ENCODE peak calls at places on chromosomes 7 and 10, in seven cellular contexts. One of them, this sample, is unnamed.

GRCh38 chr7:112707655-112708054 is 82.5 kb downstream of the TMEM168 start:
- DNase-seq in naive thymus-derived CD8-positive, alpha-beta T cell: no peak
- DNase-seq in AG08395: no peak
- DNase-seq in GM12892: no peak
- DNase-seq in head of caudate nucleus: no peak
- DNase-seq in cardiac fibroblast: no peak
- DNase-seq in fibroblast of the aortic adventitia: no peak
- DNase-seq in this sample: no peak

GRCh38 chr7:32217841-32218467 is 147.7 kb upstream of the PDE1C start:
- DNase-seq in naive thymus-derived CD8-positive, alpha-beta T cell: no peak
- DNase-seq in AG08395: no peak
- DNase-seq in GM12892: no peak
- DNase-seq in head of caudate nucleus: peak
- DNase-seq in cardiac fibroblast: no peak
- DNase-seq in fibroblast of the aortic adventitia: no peak
- DNase-seq in this sample: no peak

GRCh38 chr7:107464666-107465065 is 5.2 kb upstream of the GPR22 start:
- DNase-seq in naive thymus-derived CD8-positive, alpha-beta T cell: no peak
- DNase-seq in AG08395: no peak
- DNase-seq in GM12892: no peak
- DNase-seq in head of caudate nucleus: no peak
- DNase-seq in cardiac fibroblast: no peak
- DNase-seq in fibroblast of the aortic adventitia: no peak
- DNase-seq in this sample: peak

GRCh38 chr10:57593983-57594573 is 673.6 kb downstream of the IPMK start:
- DNase-seq in naive thymus-derived CD8-positive, alpha-beta T cell: no peak
- DNase-seq in AG08395: no peak
- DNase-seq in GM12892: no peak
- DNase-seq in head of caudate nucleus: no peak
- DNase-seq in cardiac fibroblast: no peak
- DNase-seq in fibroblast of the aortic adventitia: no peak
- DNase-seq in this sample: no peak

GRCh38 chr7:90749774-90750173 is 153.7 kb downstream of the CDK14 start:
- DNase-seq in naive thymus-derived CD8-positive, alpha-beta T cell: no peak
- DNase-seq in AG08395: no peak
- DNase-seq in GM12892: no peak
- DNase-seq in head of caudate nucleus: no peak
- DNase-seq in cardiac fibroblast: no peak
- DNase-seq in fibroblast of the aortic adventitia: peak
- DNase-seq in this sample: no peak

GRCh38 chr10:30756151-30756550 is 126.6 kb upstream of the LYZL2 start:
- DNase-seq in naive thymus-derived CD8-positive, alpha-beta T cell: no peak
- DNase-seq in AG08395: no peak
- DNase-seq in GM12892: no peak
- DNase-seq in head of caudate nucleus: no peak
- DNase-seq in cardiac fibroblast: no peak
- DNase-seq in fibroblast of the aortic adventitia: no peak
- DNase-seq in this sample: no peak

GRCh38 chr7:47100815-47101435 is 481.0 kb downstream of the TNS3 start:
- DNase-seq in naive thymus-derived CD8-positive, alpha-beta T cell: no peak
- DNase-seq in AG08395: peak
- DNase-seq in GM12892: no peak
- DNase-seq in head of caudate nucleus: no peak
- DNase-seq in cardiac fibroblast: peak
- DNase-seq in fibroblast of the aortic adventitia: peak
- DNase-seq in this sample: no peak

GRCh38 chr7:81158189-81158588 is 239.3 kb upstream of the SEMA3C start:
- DNase-seq in naive thymus-derived CD8-positive, alpha-beta T cell: no peak
- DNase-seq in AG08395: no peak
- DNase-seq in GM12892: no peak
- DNase-seq in head of caudate nucleus: no peak
- DNase-seq in cardiac fibroblast: no peak
- DNase-seq in fibroblast of the aortic adventitia: no peak
- DNase-seq in this sample: no peak

GRCh38 chr7:91089382-91089963 is 174.8 kb upstream of the FZD1 start:
- DNase-seq in naive thymus-derived CD8-positive, alpha-beta T cell: peak
- DNase-seq in AG08395: peak
- DNase-seq in GM12892: no peak
- DNase-seq in head of caudate nucleus: peak
- DNase-seq in cardiac fibroblast: peak
- DNase-seq in fibroblast of the aortic adventitia: peak
- DNase-seq in this sample: peak

GRCh38 chr10:12375076-12375504 is 25.7 kb downstream of the CAMK1D start:
- DNase-seq in naive thymus-derived CD8-positive, alpha-beta T cell: no peak
- DNase-seq in AG08395: no peak
- DNase-seq in GM12892: no peak
- DNase-seq in head of caudate nucleus: no peak
- DNase-seq in cardiac fibroblast: no peak
- DNase-seq in fibroblast of the aortic adventitia: peak
- DNase-seq in this sample: no peak

GRCh38 chr10:47156873-47157272 is 143.1 kb upstream of the GDF10 start:
- DNase-seq in naive thymus-derived CD8-positive, alpha-beta T cell: no peak
- DNase-seq in AG08395: no peak
- DNase-seq in GM12892: no peak
- DNase-seq in head of caudate nucleus: no peak
- DNase-seq in cardiac fibroblast: no peak
- DNase-seq in fibroblast of the aortic adventitia: no peak
- DNase-seq in this sample: no peak

GRCh38 chr7:951881-952547 is 2.5 kb downstream of the ADAP1 start:
- DNase-seq in naive thymus-derived CD8-positive, alpha-beta T cell: no peak
- DNase-seq in AG08395: no peak
- DNase-seq in GM12892: no peak
- DNase-seq in head of caudate nucleus: no peak
- DNase-seq in cardiac fibroblast: no peak
- DNase-seq in fibroblast of the aortic adventitia: no peak
- DNase-seq in this sample: no peak

GRCh38 chr10:77524300-77524711 is 113.3 kb downstream of the KCNMA1 start:
- DNase-seq in naive thymus-derived CD8-positive, alpha-beta T cell: no peak
- DNase-seq in AG08395: peak
- DNase-seq in GM12892: no peak
- DNase-seq in head of caudate nucleus: no peak
- DNase-seq in cardiac fibroblast: peak
- DNase-seq in fibroblast of the aortic adventitia: peak
- DNase-seq in this sample: peak

GRCh38 chr7:7773334-7774308 is 55.2 kb upstream of the RPA3 start:
- DNase-seq in naive thymus-derived CD8-positive, alpha-beta T cell: no peak
- DNase-seq in AG08395: no peak
- DNase-seq in GM12892: no peak
- DNase-seq in head of caudate nucleus: no peak
- DNase-seq in cardiac fibroblast: no peak
- DNase-seq in fibroblast of the aortic adventitia: no peak
- DNase-seq in this sample: no peak

GRCh38 chr7:32501522-32501921 is 6.2 kb downstream of the AVL9 start:
- DNase-seq in naive thymus-derived CD8-positive, alpha-beta T cell: no peak
- DNase-seq in AG08395: peak
- DNase-seq in GM12892: no peak
- DNase-seq in head of caudate nucleus: no peak
- DNase-seq in cardiac fibroblast: peak
- DNase-seq in fibroblast of the aortic adventitia: peak
- DNase-seq in this sample: no peak

GRCh38 chr7:16465469-16466086 is at the start of gene SOSTDC1:
- DNase-seq in naive thymus-derived CD8-positive, alpha-beta T cell: no peak
- DNase-seq in AG08395: no peak
- DNase-seq in GM12892: no peak
- DNase-seq in head of caudate nucleus: peak
- DNase-seq in cardiac fibroblast: peak
- DNase-seq in fibroblast of the aortic adventitia: peak
- DNase-seq in this sample: peak

GRCh38 chr7:121278120-121279021 is 50.4 kb upstream of the WNT16 start:
- DNase-seq in naive thymus-derived CD8-positive, alpha-beta T cell: no peak
- DNase-seq in AG08395: peak
- DNase-seq in GM12892: no peak
- DNase-seq in head of caudate nucleus: no peak
- DNase-seq in cardiac fibroblast: peak
- DNase-seq in fibroblast of the aortic adventitia: peak
- DNase-seq in this sample: no peak